ENCODE peak calls at places on chromosomes 12 and 14, in five cellular contexts. B is breast epithelium, U is fibroblast of lung, O is right cardiac atrium, S is tibial artery. Y is an unnamed sample. For H3K27me3 and H3K4me1, the result is how much of the 10 kb centered on the place peaks cover.

GRCh38 chr12:4439736-4440135 is 5.9 kb downstream of the FGF6 start:
- DNase-seq in O (no peak), S (no peak), B (no peak), U (no peak), Y (no peak)

GRCh38 chr12:129075451-129076208 is 222.4 kb downstream of the GLT1D1 start:
- DNase-seq in B (no peak), U (no peak), O (no peak), S (no peak), Y (no peak)

GRCh38 chr14:20956376-20956976 is 1.2 kb downstream of the RNASE2 start:
- DNase-seq in S (no peak), U (no peak), B (no peak), O (no peak), Y (no peak)

GRCh38 chr14:28773917-28774691 is 7.5 kb downstream of the FOXG1 start:
- DNase-seq in S (no peak), B (no peak), U (peak), O (no peak), Y (no peak)

GRCh38 chr12:56591961-56592360 is 38.2 kb downstream of the BAZ2A start:
- DNase-seq in B (no peak), S (no peak), U (peak), O (no peak), Y (no peak)

GRCh38 chr12:34163443-34163842 is 141.1 kb downstream of the ALG10 start:
- DNase-seq in O (no peak), S (no peak), B (no peak), U (no peak), Y (no peak)

GRCh38 chr12:122851820-122852219 is 16.6 kb downstream of the HIP1R start:
- DNase-seq in S (peak), B (no peak), U (peak), O (peak), Y (no peak)

GRCh38 chr12:102197789-102198188 is at the start of gene PMCH:
- DNase-seq in U (peak), S (no peak), O (no peak), B (no peak), Y (no peak)

GRCh38 chr14:65751510-65751909 is 339.0 kb downstream of the FUT8 start:
- DNase-seq in B (no peak), S (no peak), U (no peak), O (no peak), Y (no peak)

GRCh38 chr14:84670801-84671200 is 859.1 kb upstream of the FLRT2 start:
- DNase-seq in S (no peak), U (no peak), B (no peak), O (no peak), Y (no peak)

GRCh38 chr12:71780207-71780822 is 25.7 kb downstream of the RAB21 start:
- DNase-seq in B (no peak), U (peak), O (peak), S (no peak), Y (no peak)

GRCh38 chr12:104709692-104710435 is 248.2 kb downstream of the SLC41A2 start:
- DNase-seq in S (no peak), O (no peak), B (no peak), U (no peak), Y (no peak)

GRCh38 chr12:7061138-7061537 is 620 bp downstream of the C1S start:
- DNase-seq in U (no peak), S (no peak), B (no peak), O (no peak), Y (no peak)

GRCh38 chr12:124703852-124704251 is 136.4 kb upstream of the NCOR2 start:
- DNase-seq in U (no peak), O (peak), S (no peak), B (no peak), Y (no peak)

GRCh38 chr14:102949801-102950451 is 27.5 kb downstream of the AMN start:
- DNase-seq in B (peak), O (peak), S (no peak), U (peak), Y (peak)

GRCh38 chr12:105409881-105410471 is 79.5 kb downstream of the C12orf75 start:
- DNase-seq in O (peak), S (peak), U (peak), B (no peak), Y (peak)

GRCh38 chr12:31471823-31472222 is 119.1 kb downstream of the DENND5B start:
- DNase-seq in S (no peak), O (no peak), U (peak), B (no peak), Y (no peak)

GRCh38 chr12:125014526-125014925 is 21.1 kb downstream of the BRI3BP start:
- DNase-seq in B (no peak), O (no peak), U (no peak), S (no peak), Y (no peak)

GRCh38 chr12:64691793-64692583 is 67.2 kb downstream of the GNS start:
- DNase-seq in B (no peak), O (no peak), U (no peak), S (no peak), Y (no peak)

GRCh38 chr14:74658535-74659130 is 46.6 kb upstream of the LTBP2 start:
- DNase-seq in S (no peak), O (no peak), B (no peak), U (peak), Y (no peak)

GRCh38 chr14:74660167-74660566 is 48.1 kb upstream of the LTBP2 start:
- DNase-seq in O (no peak), B (no peak), U (peak), S (no peak), Y (no peak)

GRCh38 chr14:74663884-74664283 is 49.0 kb downstream of the AREL1 start:
- DNase-seq in S (peak), B (no peak), U (no peak), O (no peak), Y (no peak)

GRCh38 chr14:74661726-74662450 is 49.9 kb upstream of the LTBP2 start:
- DNase-seq in S (peak), U (no peak), B (no peak), O (peak), Y (peak)

DNA sequence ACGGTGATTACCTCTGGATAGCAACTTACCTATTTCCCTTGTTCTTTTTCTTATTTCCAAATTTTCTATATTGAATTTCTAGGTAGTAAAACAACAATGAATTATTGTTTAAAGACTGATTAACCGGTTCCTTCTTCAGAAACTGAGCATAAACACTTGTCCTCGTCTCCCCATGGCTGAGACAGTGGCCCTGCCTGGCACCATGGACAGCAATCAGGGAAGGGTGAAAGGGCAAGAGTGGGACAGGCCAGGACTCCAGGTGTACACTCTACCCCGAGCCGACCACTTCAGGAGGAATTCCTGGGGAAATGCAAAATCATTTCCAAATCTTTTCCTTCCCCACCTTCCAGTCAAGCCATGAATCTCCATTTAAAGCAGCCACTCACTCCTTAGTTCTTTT is 48.8 kb upstream of the LTBP2 start:
- DNase-seq in B (no peak), O (no peak), S (no peak), U (no peak), Y (no peak)
- H3K27me3 ChIP-seq in B (under half), O (under half), S (under half), U (under half), Y (under half)

DNA sequence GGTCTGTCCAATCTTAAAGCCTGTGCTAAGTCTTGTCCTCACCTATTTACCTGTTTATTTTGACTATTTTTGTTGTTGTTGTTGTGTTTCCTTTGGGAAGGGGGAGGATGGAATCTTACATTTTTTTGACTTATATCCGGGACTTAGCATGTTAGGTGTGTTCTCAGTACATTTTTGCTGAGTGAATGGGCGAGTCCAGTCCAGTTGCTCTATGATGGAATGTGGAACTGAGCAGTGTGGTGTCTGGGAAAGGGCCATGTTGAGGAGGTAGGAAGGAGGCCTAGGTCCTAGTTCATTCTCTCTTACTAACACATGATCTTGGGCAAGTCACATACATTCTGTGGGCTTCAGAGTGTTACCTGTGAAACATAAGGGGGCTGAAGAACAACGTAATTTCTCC is 80.9 kb upstream of the SLC38A2 start:
- DNase-seq in S (no peak), B (no peak), U (no peak), O (no peak), Y (no peak)
- H3K4me1 ChIP-seq in S (under half), B (under half), U (under half), O (under half), Y (under half)

GRCh38 chr14:104568620-104569019 is 10.9 kb upstream of the C14orf180 start:
- DNase-seq in U (no peak), S (no peak), B (no peak), O (no peak), Y (no peak)
- H3K27me3 ChIP-seq in U (under half), S (half or more), B (half or more), O (under half), Y (under half)

DNA sequence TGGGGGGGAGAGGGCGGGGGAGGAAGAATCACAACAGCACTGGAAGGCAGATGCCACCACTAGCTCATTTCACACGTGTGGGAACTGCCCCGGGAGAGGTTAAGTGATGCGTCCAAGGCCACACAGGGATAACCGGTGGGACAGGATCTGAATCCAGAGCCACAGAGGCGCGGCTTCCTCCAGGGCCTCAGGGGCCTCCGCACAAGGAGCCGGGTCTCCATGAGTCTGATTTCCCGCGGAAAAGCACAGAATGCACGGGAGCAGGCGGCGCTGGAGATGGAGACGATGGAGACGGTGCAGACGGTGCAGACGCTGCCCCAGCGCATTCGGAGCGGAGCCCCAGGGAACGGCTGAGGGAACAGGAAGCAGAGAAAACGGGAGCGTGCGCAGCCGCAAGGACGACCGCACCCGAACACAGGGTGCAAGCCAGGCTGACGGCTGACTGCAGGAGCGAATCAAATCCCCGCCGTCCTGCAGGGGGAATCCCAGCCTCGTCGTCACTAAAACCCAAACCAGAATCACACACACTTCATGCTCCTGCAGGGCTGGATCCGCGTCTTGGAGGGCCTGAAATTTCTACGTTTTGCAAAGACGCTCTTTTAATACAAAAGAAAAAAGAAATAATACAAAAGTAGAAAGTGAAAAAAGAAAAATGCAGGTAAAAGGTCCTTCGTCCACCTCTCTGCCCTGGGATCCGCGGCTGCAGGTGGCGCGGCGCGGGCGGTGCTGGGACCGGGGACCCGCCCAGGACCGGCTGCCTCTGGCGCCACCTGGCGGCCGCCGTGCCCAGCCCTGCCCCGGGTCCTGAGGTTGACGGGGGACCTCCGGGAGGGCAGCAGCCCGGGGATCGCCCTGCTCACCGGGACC is 20.4 kb downstream of the STX2 start:
- DNase-seq in O (peak), S (no peak), U (peak), B (peak), Y (no peak)
- H3K4me1 ChIP-seq in O (under half), S (under half), U (under half), B (under half), Y (under half)

DNA sequence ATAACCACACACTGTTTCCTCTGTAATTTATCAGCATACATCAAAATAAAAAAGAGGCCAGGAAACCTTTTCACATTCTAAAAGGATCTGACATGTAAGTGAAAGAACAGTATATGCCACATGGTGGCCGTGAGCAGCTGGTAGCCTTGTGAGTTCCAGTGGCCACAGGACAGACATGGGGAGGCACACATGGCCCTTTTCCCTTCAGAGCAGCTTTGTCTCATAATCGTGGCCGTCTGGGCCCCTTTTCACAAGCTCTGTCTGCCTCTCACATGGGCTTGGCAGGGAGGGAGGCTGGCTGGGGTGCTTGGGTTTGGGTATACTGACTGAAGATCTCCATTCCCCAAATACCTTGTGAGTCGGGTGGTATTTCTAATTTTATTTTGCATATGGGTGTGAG is 1.5 kb upstream of the ZDHHC22 start:
- DNase-seq in U (no peak), B (no peak), S (no peak), O (no peak), Y (no peak)
- H3K27me3 ChIP-seq in U (half or more), B (half or more), S (half or more), O (under half), Y (under half)

GRCh38 chr12:29582156-29582555 is 84.7 kb upstream of the OVCH1 start:
- DNase-seq in B (no peak), U (no peak), O (no peak), S (no peak), Y (no peak)
- H3K4me1 ChIP-seq in B (under half), U (under half), O (under half), S (under half), Y (under half)

DNA sequence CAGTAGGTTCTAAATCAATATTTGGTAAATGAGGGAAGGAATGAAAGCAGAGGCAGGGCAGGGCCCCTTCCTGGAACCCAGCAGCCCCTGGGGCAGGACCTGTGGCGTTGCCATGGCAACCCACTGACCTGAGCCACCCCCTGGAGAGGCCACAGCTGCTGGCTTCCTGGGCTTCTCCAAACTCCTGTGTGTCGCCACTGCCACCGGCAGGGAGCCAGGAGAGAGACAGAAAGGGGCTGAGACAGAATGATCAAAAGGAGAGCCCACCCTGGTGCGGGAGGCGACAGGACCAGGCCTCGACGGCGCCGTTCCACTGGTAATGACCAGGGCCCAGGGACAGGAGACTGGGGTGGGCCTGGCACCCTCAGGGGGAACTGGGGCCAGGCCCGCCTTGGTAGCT is 18.2 kb downstream of the RFX4 start:
- DNase-seq in B (no peak), O (peak), S (no peak), U (no peak), Y (no peak)
- H3K27me3 ChIP-seq in B (under half), O (under half), S (under half), U (under half), Y (under half)

GRCh38 chr14:24308342-24309124 is 756 bp upstream of the CIDEB start:
- DNase-seq in O (no peak), U (no peak), S (no peak), B (no peak), Y (no peak)

GRCh38 chr14:24309538-24310386 is at the start of gene LTB4R2:
- DNase-seq in O (no peak), U (no peak), S (no peak), B (no peak), Y (no peak)

GRCh38 chr14:24310387-24310665 is 386 bp downstream of the LTB4R2 start:
- DNase-seq in B (no peak), U (no peak), S (no peak), O (no peak), Y (no peak)

GRCh38 chr14:24307156-24307574 is 612 bp downstream of the CIDEB start:
- DNase-seq in U (no peak), S (no peak), O (no peak), B (no peak), Y (no peak)

DNA sequence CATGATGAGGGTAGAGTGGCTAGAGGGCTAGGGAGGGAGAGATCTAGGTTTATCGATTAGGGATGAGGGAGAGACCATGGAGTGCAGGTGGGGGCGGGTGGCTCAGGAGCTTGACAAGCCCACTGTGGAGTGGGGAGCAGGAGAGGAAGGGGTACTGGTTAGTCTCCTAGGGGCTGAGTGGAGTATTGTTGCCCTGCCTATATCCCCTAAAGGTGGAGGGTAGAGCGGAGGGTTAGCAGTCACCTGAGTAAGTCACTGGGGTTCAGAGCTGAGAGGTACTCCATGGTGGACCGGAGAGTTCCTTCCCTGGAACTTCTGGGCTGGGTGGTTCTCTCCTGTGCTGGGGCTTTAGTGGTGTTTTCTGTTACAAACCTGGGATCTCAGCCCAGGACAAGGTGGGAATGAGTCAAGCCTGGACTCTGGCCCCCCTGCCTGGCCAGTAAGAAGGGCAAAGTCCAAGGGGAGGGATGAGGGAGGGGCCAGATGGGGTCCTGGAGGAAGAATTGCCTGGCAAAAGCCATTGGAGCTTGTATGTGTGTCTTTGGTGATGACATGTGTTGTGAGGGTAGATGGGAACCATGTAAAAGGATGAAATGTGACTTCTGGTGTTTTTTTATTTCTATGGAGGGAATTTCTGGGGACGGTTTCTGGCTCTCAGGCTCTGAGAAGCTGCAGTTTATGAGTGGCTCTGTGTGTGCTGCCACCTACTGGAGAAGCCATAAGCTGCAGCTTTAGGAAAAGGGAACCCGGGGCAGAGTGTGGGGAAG is at the start of gene CIDEB:
- DNase-seq in B (no peak), O (peak), U (peak), S (peak), Y (no peak)
- H3K4me1 ChIP-seq in B (under half), O (under half), U (under half), S (under half), Y (under half)

DNA sequence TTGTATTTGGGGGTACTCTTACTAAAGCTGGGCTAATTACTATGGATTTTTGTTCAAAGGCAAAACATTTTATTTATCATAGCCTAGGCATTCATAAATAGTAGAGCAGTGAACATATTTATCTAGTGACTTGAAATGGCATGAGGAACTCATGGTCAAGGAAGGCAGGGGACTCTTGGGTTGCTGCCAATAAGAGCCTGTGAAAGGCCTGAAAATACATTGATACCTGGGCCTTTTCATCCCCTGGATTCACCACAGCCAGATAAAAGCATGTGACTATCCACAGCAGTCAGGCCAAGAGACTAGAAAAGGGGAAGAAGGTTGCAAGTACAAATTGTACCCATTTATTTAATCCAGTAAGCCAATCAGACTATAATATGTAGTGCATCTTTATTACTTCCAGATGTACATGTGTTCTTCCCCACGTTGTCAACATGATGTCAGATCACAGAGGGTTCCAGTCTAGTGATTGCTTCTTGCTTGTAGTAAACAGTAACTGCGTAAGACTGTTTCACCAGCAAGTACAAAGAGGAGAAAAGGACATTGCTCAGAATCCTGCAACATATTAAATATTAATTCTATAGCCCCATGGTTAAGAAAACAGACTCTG is 409.7 kb downstream of the NOVA1 start:
- DNase-seq in U (no peak), B (no peak), S (no peak), O (no peak), Y (no peak)
- H3K27me3 ChIP-seq in U (under half), B (under half), S (under half), O (under half), Y (under half)